ENCODE peak calls at places on chromosomes 1 and 21, in seven cellular contexts. One of them, this sample, is unnamed. For H3K36me3 and H3K4me1, the result is how much of the 10 kb centered on the place peaks cover.

GRCh38 chr1:6603424-6603850 is 768 bp upstream of the KLHL21 start:
- DNase-seq in right lobe of liver: peak
- DNase-seq in transverse colon: peak
- DNase-seq in psoas muscle: peak
- DNase-seq in IMR-90: peak
- DNase-seq in esophagus squamous epithelium: no peak
- DNase-seq in stomach: peak
- DNase-seq in this sample: peak

GRCh38 chr1:198756470-198756869 is 117.6 kb downstream of the PTPRC start:
- DNase-seq in stomach: no peak
- DNase-seq in psoas muscle: no peak
- DNase-seq in transverse colon: no peak
- DNase-seq in IMR-90: peak
- DNase-seq in right lobe of liver: no peak
- DNase-seq in esophagus squamous epithelium: no peak
- DNase-seq in this sample: no peak

GRCh38 chr1:230895452-230895851 is 27.1 kb upstream of the C1orf198 start:
- DNase-seq in esophagus squamous epithelium: no peak
- DNase-seq in right lobe of liver: no peak
- DNase-seq in psoas muscle: no peak
- DNase-seq in transverse colon: no peak
- DNase-seq in IMR-90: no peak
- DNase-seq in stomach: no peak
- DNase-seq in this sample: no peak

GRCh38 chr1:227225715-227226346 is 92.5 kb downstream of the CDC42BPA start:
- DNase-seq in transverse colon: no peak
- DNase-seq in stomach: no peak
- DNase-seq in psoas muscle: no peak
- DNase-seq in right lobe of liver: no peak
- DNase-seq in esophagus squamous epithelium: no peak
- DNase-seq in IMR-90: peak
- DNase-seq in this sample: no peak

GRCh38 chr1:48687271-48688045 is 89.2 kb downstream of the BEND5 start:
- DNase-seq in esophagus squamous epithelium: no peak
- DNase-seq in right lobe of liver: no peak
- DNase-seq in stomach: no peak
- DNase-seq in IMR-90: no peak
- DNase-seq in psoas muscle: no peak
- DNase-seq in transverse colon: no peak
- DNase-seq in this sample: no peak

GRCh38 chr1:72635719-72636118 is 353.4 kb upstream of the NEGR1 start:
- DNase-seq in IMR-90: no peak
- DNase-seq in right lobe of liver: no peak
- DNase-seq in psoas muscle: no peak
- DNase-seq in stomach: no peak
- DNase-seq in transverse colon: no peak
- DNase-seq in esophagus squamous epithelium: no peak
- DNase-seq in this sample: no peak

GRCh38 chr1:37420461-37420860 is 53.9 kb upstream of the ZC3H12A start:
- DNase-seq in stomach: no peak
- DNase-seq in transverse colon: no peak
- DNase-seq in IMR-90: no peak
- DNase-seq in psoas muscle: no peak
- DNase-seq in right lobe of liver: no peak
- DNase-seq in esophagus squamous epithelium: no peak
- DNase-seq in this sample: no peak

GRCh38 chr21:35616090-35616489 is 444.2 kb downstream of the SETD4 start:
- DNase-seq in psoas muscle: no peak
- DNase-seq in transverse colon: no peak
- DNase-seq in IMR-90: peak
- DNase-seq in esophagus squamous epithelium: no peak
- DNase-seq in stomach: no peak
- DNase-seq in right lobe of liver: no peak
- DNase-seq in this sample: peak

GRCh38 chr1:116332461-116332860 is 40.6 kb upstream of the ATP1A1 start:
- DNase-seq in right lobe of liver: no peak
- DNase-seq in stomach: no peak
- DNase-seq in esophagus squamous epithelium: no peak
- DNase-seq in transverse colon: no peak
- DNase-seq in IMR-90: no peak
- DNase-seq in psoas muscle: no peak
- DNase-seq in this sample: no peak

GRCh38 chr1:172497230-172497629 is 35.7 kb upstream of the SUCO start:
- DNase-seq in right lobe of liver: no peak
- DNase-seq in esophagus squamous epithelium: no peak
- DNase-seq in transverse colon: no peak
- DNase-seq in stomach: no peak
- DNase-seq in IMR-90: peak
- DNase-seq in psoas muscle: no peak
- DNase-seq in this sample: no peak

GRCh38 chr1:32151319-32151787 is 28.1 kb upstream of the TXLNA start:
- DNase-seq in right lobe of liver: no peak
- DNase-seq in psoas muscle: no peak
- DNase-seq in transverse colon: no peak
- DNase-seq in esophagus squamous epithelium: no peak
- DNase-seq in stomach: no peak
- DNase-seq in IMR-90: peak
- DNase-seq in this sample: no peak
- H3K36me3 ChIP-seq in right lobe of liver: under half
- H3K36me3 ChIP-seq in psoas muscle: under half
- H3K36me3 ChIP-seq in transverse colon: under half
- H3K36me3 ChIP-seq in esophagus squamous epithelium: under half
- H3K36me3 ChIP-seq in stomach: under half
- H3K36me3 ChIP-seq in IMR-90: under half
- H3K36me3 ChIP-seq in this sample: under half

GRCh38 chr1:156772728-156773497 is 5.6 kb downstream of the PRCC start:
- DNase-seq in esophagus squamous epithelium: no peak
- DNase-seq in transverse colon: no peak
- DNase-seq in psoas muscle: no peak
- DNase-seq in stomach: no peak
- DNase-seq in right lobe of liver: no peak
- DNase-seq in IMR-90: no peak
- DNase-seq in this sample: no peak
- H3K4me1 ChIP-seq in esophagus squamous epithelium: under half
- H3K4me1 ChIP-seq in transverse colon: under half
- H3K4me1 ChIP-seq in psoas muscle: half or more
- H3K4me1 ChIP-seq in stomach: half or more
- H3K4me1 ChIP-seq in right lobe of liver: under half
- H3K4me1 ChIP-seq in IMR-90: under half
- H3K4me1 ChIP-seq in this sample: half or more

DNA sequence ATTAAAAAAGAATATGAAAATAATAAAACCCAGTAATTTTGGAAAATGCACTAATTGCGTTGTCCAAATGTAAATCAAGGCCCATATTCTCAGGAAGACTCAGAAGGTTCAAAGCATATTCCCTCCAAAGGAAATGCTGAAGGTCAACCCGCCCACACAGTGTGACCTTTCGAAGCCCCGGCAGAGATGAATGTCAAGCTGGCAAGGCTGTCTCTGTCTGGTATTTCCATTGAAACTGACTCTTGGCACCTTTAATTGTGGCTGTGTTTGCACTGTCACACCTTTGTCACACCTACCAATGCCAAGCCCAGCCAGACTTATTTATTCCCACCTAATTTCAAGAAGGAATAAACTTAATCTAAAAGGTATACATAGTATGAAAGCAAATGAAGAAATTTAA is 82.5 kb downstream of the NTPCR start:
- DNase-seq in IMR-90: no peak
- DNase-seq in transverse colon: no peak
- DNase-seq in right lobe of liver: no peak
- DNase-seq in psoas muscle: no peak
- DNase-seq in stomach: no peak
- DNase-seq in esophagus squamous epithelium: no peak
- DNase-seq in this sample: no peak
- H3K27ac ChIP-seq in IMR-90: no peak
- H3K27ac ChIP-seq in transverse colon: no peak
- H3K27ac ChIP-seq in right lobe of liver: no peak
- H3K27ac ChIP-seq in psoas muscle: no peak
- H3K27ac ChIP-seq in stomach: no peak
- H3K27ac ChIP-seq in esophagus squamous epithelium: no peak
- H3K27ac ChIP-seq in this sample: no peak

GRCh38 chr1:220207406-220207805 is 64.8 kb downstream of the RAB3GAP2 start:
- DNase-seq in IMR-90: no peak
- DNase-seq in psoas muscle: no peak
- DNase-seq in transverse colon: no peak
- DNase-seq in esophagus squamous epithelium: no peak
- DNase-seq in stomach: no peak
- DNase-seq in right lobe of liver: no peak
- DNase-seq in this sample: no peak
- H3K36me3 ChIP-seq in IMR-90: under half
- H3K36me3 ChIP-seq in psoas muscle: under half
- H3K36me3 ChIP-seq in transverse colon: under half
- H3K36me3 ChIP-seq in esophagus squamous epithelium: under half
- H3K36me3 ChIP-seq in stomach: half or more
- H3K36me3 ChIP-seq in right lobe of liver: under half
- H3K36me3 ChIP-seq in this sample: half or more

DNA sequence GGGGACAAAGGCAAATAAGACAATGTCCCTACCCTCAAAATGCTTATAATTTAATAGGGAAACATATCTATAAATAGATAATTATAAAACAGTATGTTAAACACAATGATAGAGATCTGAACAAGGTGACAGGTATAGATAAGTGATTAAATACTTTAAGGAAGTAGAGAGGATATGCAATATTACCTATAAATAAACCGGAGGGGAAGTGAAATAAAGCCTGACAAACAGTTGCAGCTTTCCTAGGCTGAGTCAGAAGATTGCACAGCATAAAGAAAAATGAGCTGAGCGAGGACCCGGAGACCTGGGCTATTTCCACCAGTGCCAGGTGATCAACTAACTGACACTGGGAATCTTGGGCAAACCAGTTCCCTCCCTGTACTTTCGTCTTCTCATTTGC is 11.5 kb upstream of the PSRC1 start:
- DNase-seq in psoas muscle: no peak
- DNase-seq in transverse colon: no peak
- DNase-seq in right lobe of liver: no peak
- DNase-seq in stomach: no peak
- DNase-seq in esophagus squamous epithelium: no peak
- DNase-seq in IMR-90: no peak
- DNase-seq in this sample: no peak
- H3K4me1 ChIP-seq in psoas muscle: under half
- H3K4me1 ChIP-seq in transverse colon: under half
- H3K4me1 ChIP-seq in right lobe of liver: under half
- H3K4me1 ChIP-seq in stomach: under half
- H3K4me1 ChIP-seq in esophagus squamous epithelium: under half
- H3K4me1 ChIP-seq in IMR-90: under half
- H3K4me1 ChIP-seq in this sample: under half